ENCODE peak calls at places on chromosomes 6 and 20, in nine cellular contexts. O is spleen, C is A549, E is prostate gland, G is body of pancreas, Z is stomach, B is IMR-90, U is ovary, K is lower leg skin. V is an unnamed sample.

GRCh38 chr6:108760158-108761050 is 87.8 kb upstream of the ARMC2 start:
- DNase-seq in O (no peak), C (no peak), E (no peak), G (no peak), Z (no peak), B (peak), U (no peak), K (no peak), V (no peak)

GRCh38 chr6:87436435-87436834 is 28.7 kb downstream of the CFAP206 start:
- DNase-seq in O (no peak), C (peak), E (peak), G (peak), Z (peak), B (peak), U (peak), K (peak), V (peak)

GRCh38 chr6:12160350-12160749 is 129.8 kb upstream of the EDN1 start:
- DNase-seq in O (no peak), C (no peak), E (no peak), G (no peak), Z (no peak), B (peak), U (no peak), K (peak), V (no peak)

GRCh38 chr6:161434331-161434730 is 160.5 kb upstream of the AGPAT4 start:
- DNase-seq in O (peak), C (no peak), E (no peak), G (peak), Z (no peak), B (no peak), U (no peak), K (no peak), V (no peak)

GRCh38 chr20:34475979-34476736 is 40.1 kb upstream of the DYNLRB1 start:
- DNase-seq in O (peak), C (peak), E (peak), G (peak), Z (peak), B (peak), U (peak), K (no peak), V (peak)

GRCh38 chr6:148818939-148819575 is 72.2 kb downstream of the UST start:
- DNase-seq in O (no peak), C (no peak), E (no peak), G (no peak), Z (no peak), B (no peak), U (no peak), K (no peak), V (no peak)

GRCh38 chr6:86536121-86536520 is 401.2 kb upstream of the HTR1E start:
- DNase-seq in O (no peak), C (no peak), E (no peak), G (no peak), Z (no peak), B (no peak), U (no peak), K (no peak), V (no peak)

GRCh38 chr20:39706089-39706721 is 744.1 kb downstream of the DHX35 start:
- DNase-seq in O (no peak), C (no peak), E (no peak), G (peak), Z (no peak), B (no peak), U (peak), K (no peak), V (peak)

GRCh38 chr6:158408552-158409130 is 96.4 kb downstream of the TULP4 start:
- DNase-seq in O (no peak), C (no peak), E (no peak), G (peak), Z (no peak), B (peak), U (peak), K (no peak), V (peak)

GRCh38 chr6:107713214-107713962 is 110.7 kb downstream of the SCML4 start:
- DNase-seq in O (no peak), C (no peak), E (no peak), G (no peak), Z (no peak), B (no peak), U (no peak), K (no peak), V (no peak)

GRCh38 chr6:161417712-161418457 is 144.0 kb upstream of the AGPAT4 start:
- DNase-seq in O (no peak), C (peak), E (peak), G (peak), Z (no peak), B (peak), U (peak), K (no peak), V (no peak)

GRCh38 chr20:61538481-61539265 is 286.6 kb downstream of the CDH4 start:
- DNase-seq in O (no peak), C (no peak), E (no peak), G (no peak), Z (no peak), B (no peak), U (no peak), K (no peak), V (no peak)

GRCh38 chr6:87172292-87172691 is 16.9 kb downstream of the ZNF292 start:
- DNase-seq in O (no peak), C (no peak), E (no peak), G (no peak), Z (no peak), B (no peak), U (no peak), K (no peak), V (no peak)

GRCh38 chr6:132669690-132670291 is 10.8 kb upstream of the TAAR1 start:
- DNase-seq in O (no peak), C (peak), E (no peak), G (no peak), Z (no peak), B (peak), U (no peak), K (no peak), V (no peak)

GRCh38 chr6:33570806-33571636 is 9.1 kb downstream of the BAK1 start:
- DNase-seq in O (peak), C (peak), E (peak), G (peak), Z (peak), B (peak), U (peak), K (peak), V (peak)
- TF ChIP-seq CTCF in O (peak), C (no peak), E (no peak), G (peak), Z (peak), B (no peak), U (no peak), K (no peak), V (no peak)

GRCh38 chr6:5764401-5764955 is 242.2 kb downstream of the NRN1 start:
- DNase-seq in O (no peak), C (no peak), E (no peak), G (no peak), Z (no peak), B (peak), U (no peak), K (peak), V (no peak)

GRCh38 chr6:5763871-5764270 is 242.9 kb downstream of the NRN1 start:
- DNase-seq in O (no peak), C (no peak), E (no peak), G (no peak), Z (no peak), B (peak), U (no peak), K (no peak), V (no peak)

GRCh38 chr6:5762561-5762968 is 244.2 kb downstream of the NRN1 start:
- DNase-seq in O (no peak), C (no peak), E (no peak), G (no peak), Z (no peak), B (no peak), U (no peak), K (no peak), V (peak)

GRCh38 chr6:5765141-5765760 is 241.5 kb downstream of the NRN1 start:
- DNase-seq in O (no peak), C (no peak), E (no peak), G (no peak), Z (no peak), B (no peak), U (no peak), K (no peak), V (no peak)

GRCh38 chr6:5763407-5763806 is 243.3 kb downstream of the NRN1 start:
- DNase-seq in O (no peak), C (no peak), E (no peak), G (no peak), Z (no peak), B (peak), U (no peak), K (no peak), V (no peak)
- TF ChIP-seq POLR2A in O (no peak), C (no peak), E (no peak), G (no peak), Z (no peak), B (no peak), U (no peak), K (no peak), V (no peak)

GRCh38 chr6:26045046-26045938 is 41.9 kb upstream of the HFE start:
- DNase-seq in O (peak), C (peak), E (peak), G (peak), Z (peak), B (peak), U (peak), K (peak), V (peak)
- TF ChIP-seq CTCF in O (no peak), C (no peak), E (no peak), G (peak), Z (no peak), B (peak), U (no peak), K (no peak), V (no peak)

GRCh38 chr20:35711588-35712209 is 12.5 kb downstream of the ROMO1 start:
- DNase-seq in O (no peak), C (no peak), E (no peak), G (no peak), Z (no peak), B (no peak), U (no peak), K (no peak), V (no peak)

GRCh38 chr20:35710884-35711587 is 11.8 kb downstream of the ROMO1 start:
- DNase-seq in O (no peak), C (no peak), E (no peak), G (no peak), Z (no peak), B (no peak), U (no peak), K (no peak), V (no peak)

GRCh38 chr20:35710039-35710438 is 10.8 kb downstream of the ROMO1 start:
- DNase-seq in O (no peak), C (no peak), E (no peak), G (no peak), Z (no peak), B (no peak), U (no peak), K (no peak), V (no peak)

GRCh38 chr20:35708502-35708901 is 9.3 kb downstream of the ROMO1 start:
- DNase-seq in O (no peak), C (no peak), E (no peak), G (no peak), Z (no peak), B (no peak), U (no peak), K (no peak), V (no peak)

GRCh38 chr20:35709269-35709668 is 10.1 kb downstream of the ROMO1 start:
- DNase-seq in O (no peak), C (no peak), E (no peak), G (no peak), Z (no peak), B (no peak), U (no peak), K (no peak), V (no peak)
- TF ChIP-seq POLR2A in O (no peak), C (no peak), E (no peak), G (no peak), Z (no peak), B (no peak), U (no peak), K (no peak), V (no peak)

GRCh38 chr20:60455272-60455671 is 497.0 kb downstream of the CDH26 start:
- DNase-seq in O (no peak), C (no peak), E (no peak), G (no peak), Z (no peak), B (no peak), U (no peak), K (no peak), V (no peak)

GRCh38 chr20:60454491-60454890 is 496.3 kb downstream of the CDH26 start:
- DNase-seq in O (no peak), C (no peak), E (no peak), G (no peak), Z (no peak), B (no peak), U (no peak), K (no peak), V (no peak)

GRCh38 chr20:60453388-60453787 is 495.2 kb downstream of the CDH26 start:
- DNase-seq in O (no peak), C (no peak), E (no peak), G (no peak), Z (no peak), B (no peak), U (no peak), K (no peak), V (no peak)

GRCh38 chr20:60459212-60459611 is 501.0 kb downstream of the CDH26 start:
- DNase-seq in O (no peak), C (no peak), E (no peak), G (no peak), Z (no peak), B (no peak), U (no peak), K (no peak), V (no peak)

DNA sequence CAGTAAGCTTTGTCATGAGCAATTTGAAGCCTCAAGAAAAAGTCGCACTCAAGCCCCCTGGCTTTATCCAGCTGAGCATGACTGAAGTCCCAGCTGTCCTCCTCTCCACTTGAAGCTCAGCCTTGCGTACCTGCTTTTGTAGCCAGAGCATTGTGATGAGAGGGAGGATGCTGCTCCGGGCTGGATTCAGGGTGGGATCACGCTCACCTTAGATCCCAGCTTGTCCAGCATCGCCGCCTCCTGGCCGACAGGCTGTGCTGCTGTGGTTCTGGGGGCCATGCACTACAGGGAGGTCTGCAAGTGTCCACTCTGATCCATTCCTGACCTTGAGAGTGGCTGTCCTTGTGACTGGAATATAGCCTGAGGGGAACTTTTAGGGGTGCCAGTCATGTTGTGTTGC is 495.6 kb downstream of the CDH26 start:
- DNase-seq in O (no peak), C (no peak), E (no peak), G (no peak), Z (no peak), B (no peak), U (no peak), K (no peak), V (no peak)
- TF ChIP-seq CTCF in O (no peak), C (no peak), E (no peak), G (no peak), Z (no peak), B (no peak), U (no peak), K (no peak), V (no peak)

DNA sequence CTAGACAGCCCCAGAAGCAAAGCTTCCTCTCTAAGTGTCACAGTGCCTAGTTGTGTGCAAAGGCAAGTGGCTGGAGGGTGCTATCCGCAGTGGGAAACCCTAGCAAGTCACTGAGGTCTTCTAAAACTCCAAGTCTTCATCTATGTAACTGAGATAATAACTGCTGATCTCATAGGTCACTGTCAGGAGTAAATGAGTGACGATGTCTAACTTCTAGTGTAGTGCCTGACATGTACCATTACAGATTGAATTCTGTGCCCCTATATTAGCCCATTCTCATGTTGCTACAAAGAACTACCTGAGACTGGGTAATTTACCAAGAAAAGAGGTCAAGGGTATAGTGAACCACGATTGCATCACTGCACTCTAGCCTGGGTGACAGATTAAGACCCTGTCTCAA is 253.5 kb upstream of the JARID2 start:
- DNase-seq in O (no peak), C (no peak), E (no peak), G (no peak), Z (no peak), B (no peak), U (no peak), K (no peak), V (no peak)
- TF ChIP-seq POLR2A in O (no peak), C (no peak), E (no peak), G (no peak), Z (no peak), B (no peak), U (no peak), K (no peak), V (no peak)

DNA sequence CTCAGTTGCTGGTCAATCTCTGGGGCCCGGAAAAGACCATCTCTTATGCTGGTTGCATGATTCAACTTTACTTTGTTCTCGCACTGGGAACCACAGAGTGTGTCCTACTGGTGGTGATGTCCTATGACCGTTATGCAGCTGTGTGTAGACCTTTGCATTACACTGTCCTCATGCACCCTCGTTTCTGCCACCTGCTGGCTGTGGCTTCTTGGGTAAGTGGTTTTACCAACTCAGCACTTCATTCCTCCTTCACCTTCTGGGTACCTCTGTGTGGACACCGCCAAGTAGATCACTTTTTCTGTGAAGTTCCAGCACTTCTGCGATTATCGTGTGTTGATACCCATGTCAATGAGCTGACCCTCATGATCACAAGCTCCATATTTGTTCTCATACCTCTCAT is 4.3 kb downstream of the OR2J3 start:
- DNase-seq in O (no peak), C (peak), E (no peak), G (no peak), Z (no peak), B (no peak), U (no peak), K (no peak), V (no peak)
- TF ChIP-seq CTCF in O (no peak), C (no peak), E (no peak), G (no peak), Z (no peak), B (no peak), U (no peak), K (no peak), V (no peak)